ENCODE peak calls at places on chromosome 16, in ten cellular contexts. One of them, this sample, is unnamed.

GRCh38 chr16:16075463-16076399 is 126.3 kb downstream of the ABCC1 start:
- DNase-seq in CD8-positive, alpha-beta T cell: no peak
- DNase-seq in glutamatergic neuron: no peak
- DNase-seq in EH: peak
- DNase-seq in mucosa of gallbladder: peak
- DNase-seq in MCF 10A: no peak
- DNase-seq in AG09309: no peak
- DNase-seq in fibroblast of lung: peak
- DNase-seq in choroid plexus epithelial cell: peak
- DNase-seq in H1: no peak
- DNase-seq in this sample: no peak

GRCh38 chr16:68901910-68902309 is 58.6 kb downstream of the TANGO6 start:
- DNase-seq in CD8-positive, alpha-beta T cell: no peak
- DNase-seq in glutamatergic neuron: no peak
- DNase-seq in EH: peak
- DNase-seq in mucosa of gallbladder: no peak
- DNase-seq in MCF 10A: peak
- DNase-seq in AG09309: peak
- DNase-seq in fibroblast of lung: peak
- DNase-seq in choroid plexus epithelial cell: peak
- DNase-seq in H1: no peak
- DNase-seq in this sample: no peak

GRCh38 chr16:68756250-68757051 is 19.4 kb downstream of the CDH1 start:
- DNase-seq in CD8-positive, alpha-beta T cell: no peak
- DNase-seq in glutamatergic neuron: no peak
- DNase-seq in EH: no peak
- DNase-seq in mucosa of gallbladder: peak
- DNase-seq in MCF 10A: peak
- DNase-seq in AG09309: no peak
- DNase-seq in fibroblast of lung: peak
- DNase-seq in choroid plexus epithelial cell: no peak
- DNase-seq in H1: no peak
- DNase-seq in this sample: peak

GRCh38 chr16:2022723-2023097 is 3.1 kb downstream of the NPW start:
- DNase-seq in CD8-positive, alpha-beta T cell: no peak
- DNase-seq in glutamatergic neuron: no peak
- DNase-seq in EH: peak
- DNase-seq in mucosa of gallbladder: no peak
- DNase-seq in MCF 10A: no peak
- DNase-seq in AG09309: no peak
- DNase-seq in fibroblast of lung: peak
- DNase-seq in choroid plexus epithelial cell: peak
- DNase-seq in H1: no peak
- DNase-seq in this sample: no peak

GRCh38 chr16:68236804-68237242 is 896 bp upstream of the ESRP2 start:
- DNase-seq in CD8-positive, alpha-beta T cell: no peak
- DNase-seq in glutamatergic neuron: peak
- DNase-seq in EH: no peak
- DNase-seq in mucosa of gallbladder: no peak
- DNase-seq in MCF 10A: no peak
- DNase-seq in AG09309: no peak
- DNase-seq in fibroblast of lung: no peak
- DNase-seq in choroid plexus epithelial cell: no peak
- DNase-seq in H1: no peak
- DNase-seq in this sample: no peak

GRCh38 chr16:55184052-55184451 is 140.0 kb upstream of the IRX6 start:
- DNase-seq in CD8-positive, alpha-beta T cell: no peak
- DNase-seq in glutamatergic neuron: no peak
- DNase-seq in EH: no peak
- DNase-seq in mucosa of gallbladder: no peak
- DNase-seq in MCF 10A: no peak
- DNase-seq in AG09309: no peak
- DNase-seq in fibroblast of lung: no peak
- DNase-seq in choroid plexus epithelial cell: no peak
- DNase-seq in H1: no peak
- DNase-seq in this sample: no peak

GRCh38 chr16:84132527-84133285 is 12.3 kb downstream of the HSDL1 start:
- DNase-seq in CD8-positive, alpha-beta T cell: no peak
- DNase-seq in glutamatergic neuron: no peak
- DNase-seq in EH: no peak
- DNase-seq in mucosa of gallbladder: no peak
- DNase-seq in MCF 10A: no peak
- DNase-seq in AG09309: no peak
- DNase-seq in fibroblast of lung: no peak
- DNase-seq in choroid plexus epithelial cell: peak
- DNase-seq in H1: no peak
- DNase-seq in this sample: no peak

GRCh38 chr16:84226026-84226425 is 13.8 kb downstream of the KCNG4 start:
- DNase-seq in CD8-positive, alpha-beta T cell: no peak
- DNase-seq in glutamatergic neuron: no peak
- DNase-seq in EH: peak
- DNase-seq in mucosa of gallbladder: no peak
- DNase-seq in MCF 10A: no peak
- DNase-seq in AG09309: no peak
- DNase-seq in fibroblast of lung: no peak
- DNase-seq in choroid plexus epithelial cell: no peak
- DNase-seq in H1: no peak
- DNase-seq in this sample: no peak

GRCh38 chr16:4693956-4694663 is 748 bp downstream of the NUDT16L1 start:
- DNase-seq in CD8-positive, alpha-beta T cell: peak
- DNase-seq in glutamatergic neuron: no peak
- DNase-seq in EH: peak
- DNase-seq in mucosa of gallbladder: peak
- DNase-seq in MCF 10A: peak
- DNase-seq in AG09309: peak
- DNase-seq in fibroblast of lung: peak
- DNase-seq in choroid plexus epithelial cell: peak
- DNase-seq in H1: no peak
- DNase-seq in this sample: no peak

GRCh38 chr16:4315185-4316102 is at the start of gene GLIS2:
- DNase-seq in CD8-positive, alpha-beta T cell: no peak
- DNase-seq in glutamatergic neuron: peak
- DNase-seq in EH: peak
- DNase-seq in mucosa of gallbladder: peak
- DNase-seq in MCF 10A: peak
- DNase-seq in AG09309: no peak
- DNase-seq in fibroblast of lung: peak
- DNase-seq in choroid plexus epithelial cell: peak
- DNase-seq in H1: no peak
- DNase-seq in this sample: no peak

GRCh38 chr16:28312327-28312726 is 20.0 kb downstream of the SBK1 start:
- DNase-seq in CD8-positive, alpha-beta T cell: no peak
- DNase-seq in glutamatergic neuron: no peak
- DNase-seq in EH: no peak
- DNase-seq in mucosa of gallbladder: no peak
- DNase-seq in MCF 10A: no peak
- DNase-seq in AG09309: no peak
- DNase-seq in fibroblast of lung: no peak
- DNase-seq in choroid plexus epithelial cell: no peak
- DNase-seq in H1: no peak
- DNase-seq in this sample: no peak

GRCh38 chr16:86929149-86929871 is 351.0 kb downstream of the FOXL1 start:
- DNase-seq in CD8-positive, alpha-beta T cell: no peak
- DNase-seq in glutamatergic neuron: no peak
- DNase-seq in EH: no peak
- DNase-seq in mucosa of gallbladder: peak
- DNase-seq in MCF 10A: no peak
- DNase-seq in AG09309: no peak
- DNase-seq in fibroblast of lung: peak
- DNase-seq in choroid plexus epithelial cell: peak
- DNase-seq in H1: no peak
- DNase-seq in this sample: no peak

GRCh38 chr16:23119570-23119969 is 29.7 kb downstream of the USP31 start:
- DNase-seq in CD8-positive, alpha-beta T cell: no peak
- DNase-seq in glutamatergic neuron: no peak
- DNase-seq in EH: peak
- DNase-seq in mucosa of gallbladder: no peak
- DNase-seq in MCF 10A: peak
- DNase-seq in AG09309: peak
- DNase-seq in fibroblast of lung: peak
- DNase-seq in choroid plexus epithelial cell: peak
- DNase-seq in H1: no peak
- DNase-seq in this sample: no peak

GRCh38 chr16:62967606-62968005 is 931.4 kb upstream of the CDH8 start:
- DNase-seq in CD8-positive, alpha-beta T cell: no peak
- DNase-seq in glutamatergic neuron: no peak
- DNase-seq in EH: no peak
- DNase-seq in mucosa of gallbladder: no peak
- DNase-seq in MCF 10A: peak
- DNase-seq in AG09309: no peak
- DNase-seq in fibroblast of lung: no peak
- DNase-seq in choroid plexus epithelial cell: no peak
- DNase-seq in H1: no peak
- DNase-seq in this sample: no peak

GRCh38 chr16:12639044-12639443 is 164.6 kb downstream of the CPPED1 start:
- DNase-seq in CD8-positive, alpha-beta T cell: no peak
- DNase-seq in glutamatergic neuron: no peak
- DNase-seq in EH: peak
- DNase-seq in mucosa of gallbladder: no peak
- DNase-seq in MCF 10A: peak
- DNase-seq in AG09309: peak
- DNase-seq in fibroblast of lung: peak
- DNase-seq in choroid plexus epithelial cell: peak
- DNase-seq in H1: no peak
- DNase-seq in this sample: no peak

GRCh38 chr16:31132979-31133599 is 2.4 kb downstream of the PRSS8 start:
- DNase-seq in CD8-positive, alpha-beta T cell: no peak
- DNase-seq in glutamatergic neuron: no peak
- DNase-seq in EH: no peak
- DNase-seq in mucosa of gallbladder: no peak
- DNase-seq in MCF 10A: no peak
- DNase-seq in AG09309: no peak
- DNase-seq in fibroblast of lung: no peak
- DNase-seq in choroid plexus epithelial cell: no peak
- DNase-seq in H1: no peak
- DNase-seq in this sample: no peak

GRCh38 chr16:51382940-51383339 is 231.9 kb upstream of the SALL1 start:
- DNase-seq in CD8-positive, alpha-beta T cell: no peak
- DNase-seq in glutamatergic neuron: no peak
- DNase-seq in EH: no peak
- DNase-seq in mucosa of gallbladder: no peak
- DNase-seq in MCF 10A: no peak
- DNase-seq in AG09309: no peak
- DNase-seq in fibroblast of lung: no peak
- DNase-seq in choroid plexus epithelial cell: no peak
- DNase-seq in H1: no peak
- DNase-seq in this sample: no peak

GRCh38 chr16:56652600-56652999 is 914 bp downstream of the MT1B start:
- DNase-seq in CD8-positive, alpha-beta T cell: no peak
- DNase-seq in glutamatergic neuron: no peak
- DNase-seq in EH: no peak
- DNase-seq in mucosa of gallbladder: no peak
- DNase-seq in MCF 10A: no peak
- DNase-seq in AG09309: no peak
- DNase-seq in fibroblast of lung: no peak
- DNase-seq in choroid plexus epithelial cell: no peak
- DNase-seq in H1: no peak
- DNase-seq in this sample: no peak

GRCh38 chr16:22728167-22728836 is 85.7 kb upstream of the HS3ST2 start:
- DNase-seq in CD8-positive, alpha-beta T cell: no peak
- DNase-seq in glutamatergic neuron: no peak
- DNase-seq in EH: no peak
- DNase-seq in mucosa of gallbladder: no peak
- DNase-seq in MCF 10A: no peak
- DNase-seq in AG09309: no peak
- DNase-seq in fibroblast of lung: no peak
- DNase-seq in choroid plexus epithelial cell: no peak
- DNase-seq in H1: no peak
- DNase-seq in this sample: no peak

GRCh38 chr16:2970563-2970962 is 1.4 kb downstream of the PAQR4 start:
- DNase-seq in CD8-positive, alpha-beta T cell: no peak
- DNase-seq in glutamatergic neuron: no peak
- DNase-seq in EH: no peak
- DNase-seq in mucosa of gallbladder: no peak
- DNase-seq in MCF 10A: no peak
- DNase-seq in AG09309: no peak
- DNase-seq in fibroblast of lung: no peak
- DNase-seq in choroid plexus epithelial cell: no peak
- DNase-seq in H1: no peak
- DNase-seq in this sample: no peak

GRCh38 chr16:75012380-75013081 is 13.7 kb downstream of the ZNRF1 start:
- DNase-seq in CD8-positive, alpha-beta T cell: no peak
- DNase-seq in glutamatergic neuron: no peak
- DNase-seq in EH: peak
- DNase-seq in mucosa of gallbladder: no peak
- DNase-seq in MCF 10A: no peak
- DNase-seq in AG09309: no peak
- DNase-seq in fibroblast of lung: no peak
- DNase-seq in choroid plexus epithelial cell: no peak
- DNase-seq in H1: no peak
- DNase-seq in this sample: no peak

GRCh38 chr16:1923299-1924034 is 5.3 kb upstream of the HS3ST6 start:
- DNase-seq in CD8-positive, alpha-beta T cell: no peak
- DNase-seq in glutamatergic neuron: peak
- DNase-seq in EH: peak
- DNase-seq in mucosa of gallbladder: no peak
- DNase-seq in MCF 10A: peak
- DNase-seq in AG09309: no peak
- DNase-seq in fibroblast of lung: peak
- DNase-seq in choroid plexus epithelial cell: peak
- DNase-seq in H1: peak
- DNase-seq in this sample: no peak

GRCh38 chr16:88465387-88465983 is 12.4 kb downstream of the ZFPM1 start:
- DNase-seq in CD8-positive, alpha-beta T cell: no peak
- DNase-seq in glutamatergic neuron: no peak
- DNase-seq in EH: no peak
- DNase-seq in mucosa of gallbladder: no peak
- DNase-seq in MCF 10A: no peak
- DNase-seq in AG09309: no peak
- DNase-seq in fibroblast of lung: no peak
- DNase-seq in choroid plexus epithelial cell: no peak
- DNase-seq in H1: no peak
- DNase-seq in this sample: no peak

GRCh38 chr16:4342866-4343744 is 8.0 kb downstream of the PAM16 start:
- DNase-seq in CD8-positive, alpha-beta T cell: no peak
- DNase-seq in glutamatergic neuron: no peak
- DNase-seq in EH: no peak
- DNase-seq in mucosa of gallbladder: no peak
- DNase-seq in MCF 10A: no peak
- DNase-seq in AG09309: no peak
- DNase-seq in fibroblast of lung: no peak
- DNase-seq in choroid plexus epithelial cell: no peak
- DNase-seq in H1: no peak
- DNase-seq in this sample: no peak

GRCh38 chr16:83441523-83441922 is 366.3 kb upstream of the HSBP1 start:
- DNase-seq in CD8-positive, alpha-beta T cell: no peak
- DNase-seq in glutamatergic neuron: no peak
- DNase-seq in EH: peak
- DNase-seq in mucosa of gallbladder: no peak
- DNase-seq in MCF 10A: peak
- DNase-seq in AG09309: no peak
- DNase-seq in fibroblast of lung: peak
- DNase-seq in choroid plexus epithelial cell: no peak
- DNase-seq in H1: no peak
- DNase-seq in this sample: no peak

GRCh38 chr16:64196444-64196843 is 925.4 kb downstream of the CDH11 start:
- DNase-seq in CD8-positive, alpha-beta T cell: no peak
- DNase-seq in glutamatergic neuron: no peak
- DNase-seq in EH: peak
- DNase-seq in mucosa of gallbladder: no peak
- DNase-seq in MCF 10A: no peak
- DNase-seq in AG09309: peak
- DNase-seq in fibroblast of lung: peak
- DNase-seq in choroid plexus epithelial cell: peak
- DNase-seq in H1: no peak
- DNase-seq in this sample: no peak

GRCh38 chr16:10514369-10515055 is 65.9 kb downstream of the EMP2 start:
- DNase-seq in CD8-positive, alpha-beta T cell: no peak
- DNase-seq in glutamatergic neuron: peak
- DNase-seq in EH: peak
- DNase-seq in mucosa of gallbladder: peak
- DNase-seq in MCF 10A: peak
- DNase-seq in AG09309: peak
- DNase-seq in fibroblast of lung: peak
- DNase-seq in choroid plexus epithelial cell: peak
- DNase-seq in H1: no peak
- DNase-seq in this sample: peak

This sample was measured in CD4-positive, alpha-beta memory T cell.